ENCODE peak calls at places on chromosomes 13 and 19, in seven cellular contexts. One of them, this sample, is unnamed.

GRCh38 chr13:113900646-113901045 is 36.8 kb upstream of the GAS6 start:
- DNase-seq in ovary: no peak
- DNase-seq in tibial nerve: no peak
- DNase-seq in mammary epithelial cell: no peak
- DNase-seq in right atrium auricular region: peak; percentile 13
- DNase-seq in hepatocyte: no peak
- DNase-seq in heart right ventricle: no peak
- DNase-seq in this sample: no peak

GRCh38 chr13:48043789-48044503 is 6.4 kb downstream of the NUDT15 start:
- DNase-seq in ovary: no peak
- DNase-seq in tibial nerve: no peak
- DNase-seq in mammary epithelial cell: peak; percentile 16
- DNase-seq in right atrium auricular region: no peak
- DNase-seq in hepatocyte: no peak
- DNase-seq in heart right ventricle: no peak
- DNase-seq in this sample: no peak

GRCh38 chr13:74465279-74465678 is 331.1 kb upstream of the KLF12 start:
- DNase-seq in ovary: no peak
- DNase-seq in tibial nerve: no peak
- DNase-seq in mammary epithelial cell: no peak
- DNase-seq in right atrium auricular region: no peak
- DNase-seq in hepatocyte: no peak
- DNase-seq in heart right ventricle: no peak
- DNase-seq in this sample: no peak

GRCh38 chr13:34817246-34817645 is 124.8 kb upstream of the NBEA start:
- DNase-seq in ovary: no peak
- DNase-seq in tibial nerve: no peak
- DNase-seq in mammary epithelial cell: no peak
- DNase-seq in right atrium auricular region: no peak
- DNase-seq in hepatocyte: no peak
- DNase-seq in heart right ventricle: no peak
- DNase-seq in this sample: no peak

GRCh38 chr13:49063526-49063925 is 87.8 kb downstream of the FNDC3A start:
- DNase-seq in ovary: no peak
- DNase-seq in tibial nerve: no peak
- DNase-seq in mammary epithelial cell: peak; percentile 40
- DNase-seq in right atrium auricular region: no peak
- DNase-seq in hepatocyte: no peak
- DNase-seq in heart right ventricle: no peak
- DNase-seq in this sample: no peak

GRCh38 chr19:23384166-23384565 is 11.1 kb downstream of the ZNF91 start:
- DNase-seq in ovary: no peak
- DNase-seq in tibial nerve: no peak
- DNase-seq in mammary epithelial cell: no peak
- DNase-seq in right atrium auricular region: no peak
- DNase-seq in hepatocyte: no peak
- DNase-seq in heart right ventricle: no peak
- DNase-seq in this sample: no peak

GRCh38 chr13:57629821-57630235 is 1.7 kb upstream of the PCDH17 start:
- DNase-seq in ovary: peak; percentile 70
- DNase-seq in tibial nerve: peak; percentile 65
- DNase-seq in mammary epithelial cell: no peak
- DNase-seq in right atrium auricular region: peak; percentile 93
- DNase-seq in hepatocyte: peak; percentile 94
- DNase-seq in heart right ventricle: peak; percentile 92
- DNase-seq in this sample: peak; percentile 80

GRCh38 chr13:26540319-26540718 is 17.2 kb upstream of the WASF3 start:
- DNase-seq in ovary: no peak
- DNase-seq in tibial nerve: no peak
- DNase-seq in mammary epithelial cell: no peak
- DNase-seq in right atrium auricular region: no peak
- DNase-seq in hepatocyte: no peak
- DNase-seq in heart right ventricle: no peak
- DNase-seq in this sample: no peak

GRCh38 chr19:27745978-27746542 is 1466.9 kb downstream of the UQCRFS1 start:
- DNase-seq in ovary: no peak
- DNase-seq in tibial nerve: no peak
- DNase-seq in mammary epithelial cell: no peak
- DNase-seq in right atrium auricular region: peak; percentile 47
- DNase-seq in hepatocyte: no peak
- DNase-seq in heart right ventricle: no peak
- DNase-seq in this sample: peak; percentile 12

GRCh38 chr13:65504213-65504612 is 1725.9 kb downstream of the PCDH9 start:
- DNase-seq in ovary: no peak
- DNase-seq in tibial nerve: no peak
- DNase-seq in mammary epithelial cell: no peak
- DNase-seq in right atrium auricular region: no peak
- DNase-seq in hepatocyte: no peak
- DNase-seq in heart right ventricle: no peak
- DNase-seq in this sample: no peak

GRCh38 chr19:42352216-42352892 is 26.9 kb downstream of the MEGF8 start:
- DNase-seq in ovary: no peak
- DNase-seq in tibial nerve: no peak
- DNase-seq in mammary epithelial cell: peak; percentile 2
- DNase-seq in right atrium auricular region: no peak
- DNase-seq in hepatocyte: no peak
- DNase-seq in heart right ventricle: no peak
- DNase-seq in this sample: no peak

GRCh38 chr19:13165091-13165997 is 15.1 kb downstream of the IER2 start:
- DNase-seq in ovary: no peak
- DNase-seq in tibial nerve: no peak
- DNase-seq in mammary epithelial cell: no peak
- DNase-seq in right atrium auricular region: no peak
- DNase-seq in hepatocyte: peak; percentile 39
- DNase-seq in heart right ventricle: no peak
- DNase-seq in this sample: no peak

GRCh38 chr19:13162749-13163608 is 12.8 kb downstream of the IER2 start:
- DNase-seq in ovary: peak; percentile 97
- DNase-seq in tibial nerve: peak; percentile 91
- DNase-seq in mammary epithelial cell: peak; percentile 97
- DNase-seq in right atrium auricular region: peak; percentile 99
- DNase-seq in hepatocyte: peak; percentile 98
- DNase-seq in heart right ventricle: peak; percentile 99
- DNase-seq in this sample: peak; percentile 98

GRCh38 chr19:13160557-13160956 is 10.3 kb downstream of the IER2 start:
- DNase-seq in ovary: no peak
- DNase-seq in tibial nerve: no peak
- DNase-seq in mammary epithelial cell: peak; percentile 27
- DNase-seq in right atrium auricular region: no peak
- DNase-seq in hepatocyte: peak; percentile 48
- DNase-seq in heart right ventricle: no peak
- DNase-seq in this sample: no peak

GRCh38 chr19:13163609-13164364 is 13.6 kb downstream of the IER2 start:
- DNase-seq in ovary: peak; percentile 83
- DNase-seq in tibial nerve: peak; percentile 62
- DNase-seq in mammary epithelial cell: peak; percentile 50
- DNase-seq in right atrium auricular region: peak; percentile 83
- DNase-seq in hepatocyte: peak; percentile 93
- DNase-seq in heart right ventricle: peak; percentile 76
- DNase-seq in this sample: peak; percentile 86

DNA sequence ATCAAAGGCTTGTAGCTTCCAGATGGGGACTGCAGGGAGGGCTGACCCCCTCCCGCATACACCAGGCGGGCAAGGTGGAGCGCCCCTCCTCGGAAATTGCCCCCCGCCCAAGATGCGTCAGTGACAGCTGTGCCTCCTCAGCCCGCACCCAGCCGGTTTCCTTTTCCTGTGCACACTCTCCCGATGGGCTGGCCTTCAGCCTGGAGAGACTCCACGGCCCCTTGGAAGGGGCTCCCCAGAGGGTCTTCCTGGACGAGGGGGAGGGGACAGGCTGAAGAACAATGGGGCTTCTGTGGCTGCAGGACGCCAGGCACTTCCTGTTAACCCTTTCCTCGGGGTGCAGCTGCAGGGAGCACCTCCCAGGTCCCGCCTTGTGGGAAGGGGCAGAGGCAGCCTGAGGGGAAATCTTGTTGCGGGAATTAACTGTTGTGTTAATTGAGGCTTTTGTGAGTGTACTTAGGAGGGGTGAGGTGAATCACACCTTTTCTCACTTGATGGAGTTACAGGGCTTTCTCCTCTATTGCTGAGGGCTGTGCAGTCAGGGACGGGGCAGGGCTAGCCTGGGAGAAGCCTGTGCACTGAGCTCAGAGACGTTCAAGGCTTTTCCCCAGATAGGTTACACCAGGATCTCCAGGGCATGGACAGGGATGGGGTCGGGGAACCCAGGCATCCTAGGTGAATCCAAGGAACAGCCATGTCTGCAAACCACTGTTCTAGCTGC is 14.3 kb downstream of the IER2 start:
- DNase-seq in ovary: peak; percentile 73
- DNase-seq in tibial nerve: no peak
- DNase-seq in mammary epithelial cell: peak; percentile 75
- DNase-seq in right atrium auricular region: no peak
- DNase-seq in hepatocyte: peak; percentile 90
- DNase-seq in heart right ventricle: peak; percentile 89
- DNase-seq in this sample: peak; percentile 80
- H3K4me1 ChIP-seq in ovary: peaks cover 7% of the 10 kb centered on the region
- H3K4me1 ChIP-seq in tibial nerve: peaks cover 45% of the 10 kb centered on the region
- H3K4me1 ChIP-seq in mammary epithelial cell: peaks cover 65% of the 10 kb centered on the region
- H3K4me1 ChIP-seq in right atrium auricular region: peaks cover 56% of the 10 kb centered on the region
- H3K4me1 ChIP-seq in hepatocyte: peaks cover 62% of the 10 kb centered on the region
- H3K4me1 ChIP-seq in heart right ventricle: peaks cover 76% of the 10 kb centered on the region
- H3K4me1 ChIP-seq in this sample: peaks cover 68% of the 10 kb centered on the region

GRCh38 chr19:1055028-1055425 is 11.9 kb upstream of the ARHGAP45 start:
- DNase-seq in ovary: no peak
- DNase-seq in tibial nerve: no peak
- DNase-seq in mammary epithelial cell: no peak
- DNase-seq in right atrium auricular region: no peak
- DNase-seq in hepatocyte: no peak
- DNase-seq in heart right ventricle: no peak
- DNase-seq in this sample: no peak

GRCh38 chr19:1058112-1058511 is 8.9 kb upstream of the ARHGAP45 start:
- DNase-seq in ovary: no peak
- DNase-seq in tibial nerve: no peak
- DNase-seq in mammary epithelial cell: no peak
- DNase-seq in right atrium auricular region: no peak
- DNase-seq in hepatocyte: no peak
- DNase-seq in heart right ventricle: no peak
- DNase-seq in this sample: no peak

GRCh38 chr19:1054102-1055027 is 12.6 kb upstream of the ARHGAP45 start:
- DNase-seq in ovary: peak; percentile 31
- DNase-seq in tibial nerve: no peak
- DNase-seq in mammary epithelial cell: no peak
- DNase-seq in right atrium auricular region: no peak
- DNase-seq in hepatocyte: no peak
- DNase-seq in heart right ventricle: no peak
- DNase-seq in this sample: no peak

GRCh38 chr19:1055886-1056620 is 10.9 kb upstream of the ARHGAP45 start:
- DNase-seq in ovary: peak; percentile 30
- DNase-seq in tibial nerve: no peak
- DNase-seq in mammary epithelial cell: no peak
- DNase-seq in right atrium auricular region: no peak
- DNase-seq in hepatocyte: no peak
- DNase-seq in heart right ventricle: no peak
- DNase-seq in this sample: no peak

GRCh38 chr19:1057185-1057857 is 9.6 kb upstream of the ARHGAP45 start:
- DNase-seq in ovary: no peak
- DNase-seq in tibial nerve: no peak
- DNase-seq in mammary epithelial cell: peak; percentile 75
- DNase-seq in right atrium auricular region: no peak
- DNase-seq in hepatocyte: no peak
- DNase-seq in heart right ventricle: no peak
- DNase-seq in this sample: no peak
- TF ChIP-seq CTCF in ovary: no peak
- TF ChIP-seq CTCF in tibial nerve: no peak
- TF ChIP-seq CTCF in mammary epithelial cell: peak; percentile 22
- TF ChIP-seq CTCF in right atrium auricular region: no peak
- TF ChIP-seq CTCF in hepatocyte: no peak
- TF ChIP-seq CTCF in heart right ventricle: no peak
- TF ChIP-seq CTCF in this sample: peak; percentile 35

GRCh38 chr19:48553676-48554384 is 1.9 kb downstream of the SULT2B1 start:
- DNase-seq in ovary: no peak
- DNase-seq in tibial nerve: no peak
- DNase-seq in mammary epithelial cell: peak; percentile 44
- DNase-seq in right atrium auricular region: no peak
- DNase-seq in hepatocyte: peak; percentile 90
- DNase-seq in heart right ventricle: no peak
- DNase-seq in this sample: no peak

GRCh38 chr19:48554385-48555091 is 2.6 kb downstream of the SULT2B1 start:
- DNase-seq in ovary: no peak
- DNase-seq in tibial nerve: no peak
- DNase-seq in mammary epithelial cell: no peak
- DNase-seq in right atrium auricular region: no peak
- DNase-seq in hepatocyte: peak; percentile 87
- DNase-seq in heart right ventricle: no peak
- DNase-seq in this sample: no peak

GRCh38 chr19:48551437-48552302 is at the start of gene SULT2B1:
- DNase-seq in ovary: no peak
- DNase-seq in tibial nerve: no peak
- DNase-seq in mammary epithelial cell: peak; percentile 28
- DNase-seq in right atrium auricular region: no peak
- DNase-seq in hepatocyte: no peak
- DNase-seq in heart right ventricle: no peak
- DNase-seq in this sample: peak; percentile 86

GRCh38 chr19:48549380-48549779 is 2.6 kb upstream of the SULT2B1 start:
- DNase-seq in ovary: no peak
- DNase-seq in tibial nerve: no peak
- DNase-seq in mammary epithelial cell: no peak
- DNase-seq in right atrium auricular region: no peak
- DNase-seq in hepatocyte: no peak
- DNase-seq in heart right ventricle: no peak
- DNase-seq in this sample: no peak

DNA sequence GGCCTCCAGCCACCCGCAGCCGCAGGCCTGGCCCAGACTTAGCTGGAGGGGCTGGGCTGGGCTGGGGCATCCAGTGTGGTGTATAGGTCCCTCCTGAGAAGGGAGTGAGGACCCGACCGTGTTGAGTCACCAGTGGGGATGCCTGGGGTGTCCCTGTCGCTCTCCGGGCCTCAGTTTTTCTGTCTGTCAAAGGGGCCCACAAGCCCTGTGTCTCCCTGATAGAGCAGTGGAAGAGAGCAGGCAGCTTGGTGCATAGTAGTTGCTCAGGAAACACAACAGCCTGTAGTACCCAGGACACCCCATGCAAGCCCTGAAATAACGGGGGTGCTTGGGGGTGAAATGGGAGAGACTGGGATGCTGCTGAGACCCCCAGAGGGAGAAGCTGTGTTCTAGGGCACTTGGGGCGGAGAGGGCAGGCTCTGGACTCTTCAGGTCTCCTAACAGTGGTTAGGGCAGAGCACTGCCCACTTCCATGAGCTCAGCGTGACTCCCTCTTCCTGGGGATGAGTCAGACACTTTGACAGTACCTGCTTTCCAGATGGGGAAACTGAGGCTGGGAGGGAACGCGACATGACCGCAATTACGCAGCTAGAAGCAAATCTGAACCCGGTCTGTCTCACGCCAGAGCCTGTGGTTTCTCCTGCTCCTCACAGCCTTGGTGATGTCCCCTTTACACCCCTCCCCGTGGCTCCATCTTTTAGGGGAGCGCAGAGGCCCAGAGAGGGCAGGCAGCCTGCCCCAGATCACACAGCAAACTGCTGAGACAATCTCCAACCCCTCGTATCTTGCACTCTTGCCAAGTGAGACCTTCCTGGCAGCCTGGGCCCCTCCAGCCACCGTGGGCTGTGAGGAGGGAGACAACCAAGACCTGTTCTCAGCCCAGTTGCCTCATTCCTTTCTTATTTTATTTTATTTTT is 692 bp downstream of the SULT2B1 start:
- DNase-seq in ovary: no peak
- DNase-seq in tibial nerve: no peak
- DNase-seq in mammary epithelial cell: peak; percentile 23
- DNase-seq in right atrium auricular region: no peak
- DNase-seq in hepatocyte: no peak
- DNase-seq in heart right ventricle: no peak
- DNase-seq in this sample: no peak
- H3K27ac ChIP-seq in ovary: no peak overlapping the region
- H3K27ac ChIP-seq in tibial nerve: no peak overlapping the region
- H3K27ac ChIP-seq in mammary epithelial cell: no peak overlapping the region
- H3K27ac ChIP-seq in right atrium auricular region: no peak overlapping the region
- H3K27ac ChIP-seq in hepatocyte: no peak overlapping the region
- H3K27ac ChIP-seq in heart right ventricle: no peak overlapping the region
- H3K27ac ChIP-seq in this sample: no peak overlapping the region

GRCh38 chr19:10815969-10816635 is 19.9 kb downstream of the TMED1 start:
- DNase-seq in ovary: no peak
- DNase-seq in tibial nerve: no peak
- DNase-seq in mammary epithelial cell: no peak
- DNase-seq in right atrium auricular region: no peak
- DNase-seq in hepatocyte: peak; percentile 5
- DNase-seq in heart right ventricle: no peak
- DNase-seq in this sample: no peak
- H3K4me1 ChIP-seq in ovary: peaks cover 6% of the 10 kb centered on the region
- H3K4me1 ChIP-seq in tibial nerve: peaks cover 3% of the 10 kb centered on the region
- H3K4me1 ChIP-seq in mammary epithelial cell: peaks cover 4% of the 10 kb centered on the region
- H3K4me1 ChIP-seq in right atrium auricular region: peaks cover 10% of the 10 kb centered on the region
- H3K4me1 ChIP-seq in hepatocyte: peaks cover 14% of the 10 kb centered on the region
- H3K4me1 ChIP-seq in heart right ventricle: no peaks in the 10 kb centered on the region
- H3K4me1 ChIP-seq in this sample: peaks cover 10% of the 10 kb centered on the region

This sample was measured in upper lobe of right lung.